ENCODE peak calls at places on chromosome 16, in ten cellular contexts. N, K, Y, D, C, Z, B, L, W and O are unnamed samples. For H3K27me3 and H3K4me1, the result is how much of the 10 kb centered on the place peaks cover.

GRCh38 chr16:85275533-85276249 is 163.4 kb upstream of the CIBAR2 start:
- DNase-seq in N (peak), K (peak), Y (peak), D (no peak), C (peak), Z (peak), B (peak), L (peak), W (peak), O (peak)

GRCh38 chr16:79897444-79898146 is 297.1 kb upstream of the MAF start:
- DNase-seq in N (no peak), K (no peak), Y (no peak), D (no peak), C (no peak), Z (no peak), B (no peak), L (no peak), W (no peak), O (no peak)

GRCh38 chr16:27439273-27440018 is 37.5 kb downstream of the IL21R start:
- DNase-seq in N (peak), K (no peak), Y (no peak), D (no peak), C (no peak), Z (no peak), B (no peak), L (no peak), W (no peak), O (no peak)

GRCh38 chr16:88925540-88925887 is 51.5 kb downstream of the CBFA2T3 start:
- DNase-seq in N (no peak), K (no peak), Y (no peak), D (no peak), C (no peak), Z (no peak), B (no peak), L (no peak), W (no peak), O (no peak)

GRCh38 chr16:58196898-58197313 is 1.0 kb downstream of the CSNK2A2 start:
- DNase-seq in N (no peak), K (peak), Y (no peak), D (no peak), C (no peak), Z (no peak), B (no peak), L (no peak), W (no peak), O (no peak)

GRCh38 chr16:24322106-24322505 is 66.0 kb downstream of the CACNG3 start:
- DNase-seq in N (no peak), K (no peak), Y (no peak), D (no peak), C (no peak), Z (no peak), B (no peak), L (no peak), W (no peak), O (no peak)

GRCh38 chr16:57834936-57835335 is 32.6 kb upstream of the KIFC3 start:
- DNase-seq in N (no peak), K (peak), Y (no peak), D (no peak), C (no peak), Z (no peak), B (no peak), L (no peak), W (no peak), O (no peak)

GRCh38 chr16:46743232-46743719 is 4.9 kb downstream of the MYLK3 start:
- DNase-seq in N (no peak), K (no peak), Y (no peak), D (no peak), C (no peak), Z (no peak), B (peak), L (peak), W (peak), O (no peak)

GRCh38 chr16:24539850-24540484 is 601 bp downstream of the RBBP6 start:
- DNase-seq in N (peak), K (peak), Y (no peak), D (no peak), C (no peak), Z (peak), B (peak), L (peak), W (peak), O (no peak)

DNA sequence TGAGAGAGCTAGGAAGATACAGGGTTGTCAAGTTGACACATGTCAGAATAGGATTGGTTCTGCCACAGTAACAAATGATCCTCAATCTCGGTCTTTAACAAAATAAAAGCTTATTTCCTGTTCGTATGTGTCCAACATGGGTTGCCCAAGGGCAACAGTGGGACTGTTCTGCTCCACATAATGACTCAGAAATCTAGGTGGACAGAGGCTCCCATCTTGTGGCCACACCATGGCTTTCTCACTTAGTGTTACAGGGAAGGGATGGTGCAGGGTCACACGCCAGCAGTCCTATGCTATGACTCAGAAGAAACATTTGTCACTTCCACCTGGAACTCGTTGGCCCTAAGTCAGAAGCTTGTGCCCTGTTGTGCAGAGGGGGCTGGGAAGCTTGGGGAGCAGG is 364.9 kb downstream of the SNX29 start:
- DNase-seq in N (no peak), K (no peak), Y (peak), D (no peak), C (no peak), Z (no peak), B (no peak), L (no peak), W (no peak), O (no peak)
- TF ChIP-seq CTCF in N (no peak), K (no peak), Y (no peak), D (no peak), C (no peak), Z (peak), B (no peak), L (no peak), W (no peak), O (peak)

DNA sequence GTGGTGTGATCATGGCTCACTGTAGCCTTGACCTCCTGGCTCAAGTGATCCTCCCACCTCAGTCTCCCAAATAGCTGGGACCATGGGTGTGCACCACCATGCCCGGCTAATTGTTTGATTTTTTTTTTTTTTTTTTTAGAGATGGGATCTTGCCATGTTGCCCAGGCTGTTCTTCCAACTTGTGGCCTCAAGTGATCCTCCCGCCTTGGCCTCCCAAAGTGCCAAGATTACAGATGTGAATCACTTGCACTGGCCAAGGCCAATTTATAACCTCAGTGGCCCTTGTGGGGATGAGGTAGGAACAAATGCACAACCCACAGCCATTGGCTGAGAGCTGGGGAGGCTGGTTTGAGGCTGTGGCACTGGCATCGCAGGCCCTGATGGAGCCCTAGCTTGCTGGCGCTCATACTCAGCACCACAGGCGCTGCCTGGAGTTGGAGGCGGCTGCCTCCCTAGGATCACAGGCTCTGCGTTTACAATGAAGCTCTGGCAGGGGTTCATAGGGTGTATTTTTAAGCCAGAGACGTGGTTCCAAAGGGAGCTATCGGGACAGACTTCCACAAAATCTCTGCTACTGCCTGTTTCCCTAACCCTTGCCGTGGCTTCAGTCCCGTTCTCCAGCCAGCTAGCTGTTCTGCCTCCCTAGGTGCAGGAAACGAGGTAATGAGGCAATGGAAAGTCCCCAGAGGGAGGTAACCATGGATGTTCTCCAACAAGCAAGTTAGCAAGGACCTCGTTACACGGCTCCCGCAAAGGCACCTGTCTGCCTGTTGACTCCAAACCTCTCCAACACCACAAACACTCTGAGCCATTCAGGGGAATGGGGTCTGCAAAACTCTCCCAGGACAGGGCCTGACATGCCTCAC is 2.9 kb downstream of the ABCA3 start:
- DNase-seq in N (no peak), K (no peak), Y (no peak), D (no peak), C (no peak), Z (no peak), B (no peak), L (no peak), W (no peak), O (no peak)
- H3K27me3 ChIP-seq in N (under half), K (under half), Y (under half), D (under half), C (under half), Z (under half), B (under half), L (under half), W (under half), O (under half)

GRCh38 chr16:67460168-67460567 is 20.8 kb downstream of the ATP6V0D1 start:
- DNase-seq in N (no peak), K (no peak), Y (no peak), D (no peak), C (no peak), Z (no peak), B (no peak), L (no peak), W (no peak), O (no peak)
- H3K4me1 ChIP-seq in N (under half), K (under half), Y (under half), D (under half), C (under half), Z (half or more), B (under half), L (half or more), W (under half), O (half or more)

GRCh38 chr16:35102780-35103403 is 1643.5 kb downstream of the TP53TG3F start:
- DNase-seq in N (no peak), K (no peak), Y (peak), D (no peak), C (no peak), Z (no peak), B (no peak), L (no peak), W (no peak), O (no peak)
- TF ChIP-seq CTCF in N (no peak), K (no peak), Y (peak), D (no peak), C (no peak), Z (no peak), B (no peak), L (peak), W (no peak), O (no peak)

GRCh38 chr16:73065617-73066313 is 17.8 kb upstream of the ZFHX3 start:
- DNase-seq in N (peak), K (peak), Y (no peak), D (no peak), C (no peak), Z (peak), B (peak), L (peak), W (no peak), O (no peak)

GRCh38 chr16:73063284-73063733 is 15.4 kb upstream of the ZFHX3 start:
- DNase-seq in N (no peak), K (no peak), Y (no peak), D (no peak), C (no peak), Z (no peak), B (no peak), L (no peak), W (no peak), O (no peak)

GRCh38 chr16:73063854-73064226 is 15.9 kb upstream of the ZFHX3 start:
- DNase-seq in N (no peak), K (no peak), Y (no peak), D (no peak), C (no peak), Z (no peak), B (no peak), L (no peak), W (no peak), O (no peak)

GRCh38 chr16:73064996-73065349 is 17.0 kb upstream of the ZFHX3 start:
- DNase-seq in N (no peak), K (no peak), Y (no peak), D (no peak), C (no peak), Z (no peak), B (no peak), L (peak), W (no peak), O (no peak)

GRCh38 chr16:73064227-73064995 is 16.5 kb upstream of the ZFHX3 start:
- DNase-seq in N (peak), K (no peak), Y (no peak), D (no peak), C (no peak), Z (no peak), B (no peak), L (peak), W (no peak), O (no peak)
- H3K27me3 ChIP-seq in N (half or more), K (half or more), Y (under half), D (under half), C (under half), Z (under half), B (under half), L (under half), W (half or more), O (under half)

GRCh38 chr16:78689031-78689430 is 589.6 kb downstream of the WWOX start:
- DNase-seq in N (no peak), K (no peak), Y (no peak), D (no peak), C (no peak), Z (no peak), B (no peak), L (no peak), W (no peak), O (no peak)

GRCh38 chr16:78684040-78684611 is 584.7 kb downstream of the WWOX start:
- DNase-seq in N (no peak), K (no peak), Y (no peak), D (no peak), C (no peak), Z (peak), B (peak), L (peak), W (no peak), O (peak)

GRCh38 chr16:78689536-78689935 is 590.1 kb downstream of the WWOX start:
- DNase-seq in N (no peak), K (no peak), Y (no peak), D (no peak), C (no peak), Z (no peak), B (no peak), L (no peak), W (no peak), O (no peak)

GRCh38 chr16:78686601-78687000 is 587.1 kb downstream of the WWOX start:
- DNase-seq in N (no peak), K (no peak), Y (no peak), D (no peak), C (no peak), Z (no peak), B (no peak), L (no peak), W (no peak), O (no peak)

DNA sequence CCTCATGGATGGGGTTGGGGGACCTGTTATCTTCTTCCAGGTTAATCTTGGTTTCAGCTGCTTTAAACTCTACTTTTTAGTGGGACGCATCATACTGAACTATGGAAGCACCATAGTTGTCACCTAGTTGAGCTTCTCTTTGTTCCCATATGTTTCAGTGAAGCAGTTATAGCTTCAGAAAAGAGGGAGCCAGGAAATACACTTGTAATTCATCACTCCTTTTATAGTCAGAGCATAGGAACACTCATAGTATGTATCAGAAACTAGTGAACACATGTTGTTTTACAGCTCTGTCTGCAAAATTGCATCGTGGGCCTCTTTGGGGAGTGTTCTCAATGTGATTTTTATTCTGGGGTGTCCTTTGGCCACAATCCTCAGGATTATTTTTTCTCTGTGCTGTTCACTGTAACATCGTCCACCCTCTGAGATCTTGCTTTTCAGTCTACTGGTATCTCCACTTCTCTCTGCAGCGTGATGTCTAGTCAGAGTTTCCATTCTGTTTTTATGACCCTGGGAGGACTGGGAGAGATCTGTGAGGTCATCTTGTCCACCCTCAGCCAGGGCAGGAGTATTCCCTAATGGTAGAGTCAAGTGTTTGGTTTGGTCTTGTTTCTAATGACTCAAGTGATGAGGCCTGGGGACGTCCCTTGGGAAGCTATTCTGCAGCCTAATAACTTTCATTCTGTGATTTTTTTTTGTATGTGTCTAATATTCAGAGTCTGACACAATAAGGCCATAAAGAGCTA is 585.4 kb downstream of the WWOX start:
- DNase-seq in N (no peak), K (no peak), Y (no peak), D (no peak), C (no peak), Z (peak), B (peak), L (peak), W (no peak), O (peak)
- H3K4me1 ChIP-seq in N (under half), K (under half), Y (under half), D (under half), C (under half), Z (under half), B (under half), L (under half), W (under half), O (under half)

DNA sequence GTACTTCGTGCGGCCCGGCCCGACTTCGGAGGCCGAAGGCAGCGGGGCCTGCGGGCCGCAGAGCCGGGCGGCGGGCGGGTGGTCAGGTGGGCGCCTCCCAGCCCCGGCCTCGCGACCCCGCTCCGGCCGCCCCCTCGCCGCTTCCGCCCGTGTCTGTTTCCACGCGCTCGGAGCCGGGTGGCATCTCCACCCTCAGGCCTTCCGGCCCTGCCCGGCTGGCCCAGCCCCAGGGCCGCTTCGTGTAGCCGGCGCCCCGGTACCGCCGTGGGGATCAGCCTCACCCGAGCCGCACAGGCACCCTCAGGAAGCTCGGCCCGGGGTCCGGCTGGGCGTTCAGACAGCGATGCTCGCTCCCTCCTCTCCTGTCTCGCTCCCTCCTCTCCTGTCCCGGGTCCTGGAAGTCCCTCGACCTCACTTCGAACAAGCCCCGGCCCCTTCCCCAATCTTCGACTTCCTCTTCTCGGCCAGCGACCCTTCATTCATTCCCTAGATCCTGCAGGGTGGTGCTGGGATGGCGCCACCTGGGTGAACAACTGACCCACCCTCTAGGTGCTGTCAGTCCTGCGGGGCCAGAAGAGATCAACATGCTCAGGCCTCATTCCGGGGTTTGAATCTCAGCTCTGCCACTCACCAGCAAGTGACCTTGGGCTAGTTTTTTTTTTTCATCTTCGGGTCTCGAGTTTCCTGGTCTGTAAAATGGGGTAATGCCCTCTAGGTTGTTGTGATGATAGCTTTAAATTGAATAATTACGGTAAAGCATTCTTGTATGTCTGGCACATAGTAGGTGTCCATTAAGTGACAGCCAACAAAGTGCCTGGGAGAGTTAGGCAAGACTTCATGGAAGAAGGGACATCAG is 611 bp downstream of the VPS4A start:
- DNase-seq in N (no peak), K (peak), Y (no peak), D (no peak), C (no peak), Z (peak), B (no peak), L (no peak), W (peak), O (no peak)
- TF ChIP-seq CTCF in N (no peak), K (peak), Y (peak), D (no peak), C (no peak), Z (no peak), B (no peak), L (no peak), W (no peak), O (no peak)

GRCh38 chr16:54783980-54784379 is 146.7 kb upstream of the IRX5 start:
- DNase-seq in N (no peak), K (no peak), Y (no peak), D (no peak), C (no peak), Z (no peak), B (no peak), L (no peak), W (no peak), O (no peak)
- H3K27me3 ChIP-seq in N (under half), K (under half), Y (under half), D (under half), C (under half), Z (under half), B (under half), L (under half), W (under half), O (under half)